ENCODE peak calls at places on chromosomes 4 and X, in eight cellular contexts. One of them, this sample, is unnamed.

GRCh38 chr4:37244583-37245390 is at the start of gene NWD2:
- DNase-seq in WTC11: peak; percentile 49
- DNase-seq in SK-N-SH: peak; percentile 38
- DNase-seq in aorta: no peak
- DNase-seq in right lobe of liver: no peak
- DNase-seq in ACHN: no peak
- DNase-seq in left cardiac atrium: no peak
- DNase-seq in GM23248: peak; percentile 25
- DNase-seq in this sample: no peak

GRCh38 chr4:101853691-101854090 is 63.2 kb downstream of the BANK1 start:
- DNase-seq in GM23248: peak; percentile 41
- DNase-seq in left cardiac atrium: no peak
- DNase-seq in aorta: no peak
- DNase-seq in WTC11: no peak
- DNase-seq in right lobe of liver: no peak
- DNase-seq in ACHN: no peak
- DNase-seq in SK-N-SH: no peak
- DNase-seq in this sample: no peak

GRCh38 chr4:4670869-4671268 is 129.0 kb upstream of the STX18 start:
- DNase-seq in left cardiac atrium: no peak
- DNase-seq in SK-N-SH: no peak
- DNase-seq in GM23248: no peak
- DNase-seq in aorta: no peak
- DNase-seq in WTC11: no peak
- DNase-seq in right lobe of liver: no peak
- DNase-seq in ACHN: no peak
- DNase-seq in this sample: no peak

GRCh38 chrX:153765138-153766079 is 1.4 kb downstream of the PLXNB3 start:
- DNase-seq in SK-N-SH: peak; percentile 82
- DNase-seq in left cardiac atrium: no peak
- DNase-seq in WTC11: no peak
- DNase-seq in GM23248: peak; percentile 56
- DNase-seq in aorta: no peak
- DNase-seq in right lobe of liver: peak; percentile 41
- DNase-seq in ACHN: no peak
- DNase-seq in this sample: no peak

GRCh38 chr4:87012265-87012953 is 77.6 kb downstream of the AFF1 start:
- DNase-seq in SK-N-SH: no peak
- DNase-seq in WTC11: no peak
- DNase-seq in ACHN: peak; percentile 81
- DNase-seq in aorta: no peak
- DNase-seq in left cardiac atrium: no peak
- DNase-seq in right lobe of liver: peak; percentile 74
- DNase-seq in GM23248: no peak
- DNase-seq in this sample: no peak

GRCh38 chr4:5191831-5192230 is 140.6 kb downstream of the STK32B start:
- DNase-seq in ACHN: no peak
- DNase-seq in WTC11: no peak
- DNase-seq in GM23248: no peak
- DNase-seq in left cardiac atrium: no peak
- DNase-seq in aorta: no peak
- DNase-seq in right lobe of liver: no peak
- DNase-seq in SK-N-SH: no peak
- DNase-seq in this sample: no peak

GRCh38 chrX:138710311-138710791 is 1.2 kb downstream of the FGF13 start:
- DNase-seq in GM23248: peak; percentile 22
- DNase-seq in right lobe of liver: no peak
- DNase-seq in WTC11: peak; percentile 12
- DNase-seq in ACHN: no peak
- DNase-seq in aorta: peak; percentile 71
- DNase-seq in SK-N-SH: no peak
- DNase-seq in left cardiac atrium: no peak
- DNase-seq in this sample: no peak

GRCh38 chrX:107574711-107575110 is 53.6 kb upstream of the PRPS1 start:
- DNase-seq in left cardiac atrium: no peak
- DNase-seq in WTC11: no peak
- DNase-seq in SK-N-SH: no peak
- DNase-seq in right lobe of liver: no peak
- DNase-seq in GM23248: peak; percentile 79
- DNase-seq in aorta: no peak
- DNase-seq in ACHN: no peak
- DNase-seq in this sample: no peak

GRCh38 chrX:149569770-149570169 is 17.5 kb downstream of the MAGEA9B start:
- DNase-seq in WTC11: no peak
- DNase-seq in SK-N-SH: no peak
- DNase-seq in ACHN: no peak
- DNase-seq in left cardiac atrium: no peak
- DNase-seq in aorta: no peak
- DNase-seq in right lobe of liver: no peak
- DNase-seq in GM23248: no peak
- DNase-seq in this sample: no peak

GRCh38 chr4:183366436-183366835 is 44.2 kb upstream of the CLDN24 start:
- DNase-seq in SK-N-SH: no peak
- DNase-seq in ACHN: no peak
- DNase-seq in GM23248: no peak
- DNase-seq in aorta: peak; percentile 56
- DNase-seq in right lobe of liver: no peak
- DNase-seq in WTC11: no peak
- DNase-seq in left cardiac atrium: no peak
- DNase-seq in this sample: no peak

GRCh38 chrX:39020051-39020669 is 218.9 kb downstream of the MID1IP1 start:
- DNase-seq in left cardiac atrium: no peak
- DNase-seq in WTC11: no peak
- DNase-seq in GM23248: no peak
- DNase-seq in ACHN: no peak
- DNase-seq in right lobe of liver: no peak
- DNase-seq in aorta: no peak
- DNase-seq in SK-N-SH: no peak
- DNase-seq in this sample: no peak